ENCODE peak calls at places on chromosomes 12 and 14, in six cellular contexts. R, H, Z, G, X and A are unnamed samples.

GRCh38 chr12:102484017-102484731 is 3.8 kb upstream of the IGF1 start:
- DNase-seq in G (peak), R (peak), Z (peak), H (peak), X (peak), A (no peak)

GRCh38 chr12:114328292-114328691 is 77.7 kb downstream of the TBX5 start:
- DNase-seq in X (no peak), G (no peak), Z (no peak), R (no peak), H (no peak), A (no peak)

GRCh38 chr14:70858641-70859040 is 48.6 kb upstream of the PCNX1 start:
- DNase-seq in G (no peak), X (no peak), H (no peak), Z (no peak), R (no peak), A (no peak)

GRCh38 chr14:57632649-57633048 is 139.0 kb upstream of the CCDC198 start:
- DNase-seq in X (no peak), G (no peak), R (no peak), H (no peak), Z (no peak), A (no peak)

GRCh38 chr12:99722690-99723486 is 75.3 kb downstream of the GARIN6 start:
- DNase-seq in H (no peak), R (no peak), G (no peak), Z (no peak), X (no peak), A (no peak)

GRCh38 chr14:90439874-90440442 is 43.1 kb downstream of the CALM1 start:
- DNase-seq in R (no peak), H (no peak), G (no peak), Z (no peak), X (no peak), A (no peak)

GRCh38 chr14:57976701-57977100 is 110.8 kb upstream of the SLC35F4 start:
- DNase-seq in Z (no peak), H (no peak), G (no peak), R (no peak), X (no peak), A (no peak)

GRCh38 chr14:57389646-57390036 is 745 bp upstream of the NAA30 start:
- DNase-seq in H (no peak), X (no peak), Z (peak), G (no peak), R (no peak), A (no peak)

GRCh38 chr12:106380954-106381353 is 23.4 kb downstream of the POLR3B start:
- DNase-seq in X (no peak), G (no peak), R (no peak), Z (no peak), H (no peak), A (no peak)

GRCh38 chr12:41589878-41590277 is 401.8 kb downstream of the PDZRN4 start:
- DNase-seq in R (no peak), X (no peak), H (no peak), G (no peak), Z (no peak), A (no peak)

GRCh38 chr12:19369691-19370148 is 69.6 kb upstream of the AEBP2 start:
- DNase-seq in R (no peak), H (no peak), Z (no peak), X (peak), G (peak), A (peak)

GRCh38 chr14:64639340-64639821 is 64.8 kb upstream of the PLEKHG3 start:
- DNase-seq in Z (no peak), G (no peak), X (peak), R (no peak), H (no peak), A (no peak)

GRCh38 chr12:97650242-97650641 is 187.6 kb downstream of the RMST start:
- DNase-seq in G (no peak), R (no peak), H (no peak), X (no peak), Z (no peak), A (no peak)

GRCh38 chr12:509494-509893 is 49.8 kb downstream of the B4GALNT3 start:
- DNase-seq in G (no peak), Z (peak), R (no peak), X (peak), H (no peak), A (no peak)

GRCh38 chr12:31876568-31877424 is 82.4 kb upstream of the RESF1 start:
- DNase-seq in X (no peak), R (no peak), G (no peak), Z (peak), H (no peak), A (no peak)

GRCh38 chr12:116556964-116557706 is 2.0 kb upstream of the MAP1LC3B2 start:
- DNase-seq in X (no peak), Z (no peak), G (no peak), H (no peak), R (no peak), A (no peak)

GRCh38 chr12:26564391-26564790 is 268.6 kb downstream of the ITPR2 start:
- DNase-seq in Z (no peak), G (no peak), R (no peak), H (no peak), X (peak), A (no peak)

GRCh38 chr12:90013409-90013808 is 304.8 kb upstream of the ATP2B1 start:
- DNase-seq in G (no peak), Z (peak), H (no peak), X (no peak), R (no peak), A (no peak)
- TF ChIP-seq CTCF in G (no peak), Z (peak), H (no peak), X (peak), R (peak), A (peak)

GRCh38 chr14:97100306-97100705 is 303.1 kb downstream of the VRK1 start:
- DNase-seq in G (no peak), H (no peak), X (no peak), Z (no peak), R (no peak), A (no peak)
- H3K27ac ChIP-seq in G (no peak), H (no peak), X (no peak), Z (no peak), R (no peak), A (no peak)

DNA sequence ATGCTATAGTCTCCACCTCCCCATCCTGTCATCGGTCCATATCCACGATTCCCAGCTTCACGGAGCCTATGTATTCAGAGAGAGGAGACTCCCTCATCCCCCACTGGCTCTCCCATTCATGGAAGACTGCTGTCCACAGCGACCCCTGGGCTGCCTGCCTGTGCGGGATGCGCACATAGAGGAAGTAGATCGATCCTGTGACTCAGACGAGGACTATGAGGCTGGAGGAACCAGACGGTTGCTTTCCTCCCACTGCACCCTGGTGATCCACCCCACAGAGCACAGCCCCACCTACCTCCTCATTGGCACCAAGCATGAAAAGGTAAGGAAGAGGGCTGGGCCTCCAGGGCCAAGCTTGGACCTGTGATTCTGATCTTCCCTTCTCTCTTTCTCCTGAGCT is 24.4 kb downstream of the PIGH start:
- DNase-seq in R (no peak), H (no peak), Z (no peak), X (peak), G (peak), A (no peak)
- TF ChIP-seq CTCF in R (no peak), H (no peak), Z (no peak), X (no peak), G (no peak), A (no peak)

GRCh38 chr12:56086096-56086495 is 6.1 kb downstream of the ERBB3 start:
- DNase-seq in G (no peak), Z (no peak), H (no peak), R (no peak), X (no peak), A (no peak)

GRCh38 chr12:56087220-56087619 is 7.3 kb downstream of the ERBB3 start:
- DNase-seq in H (no peak), X (no peak), R (no peak), Z (no peak), G (no peak), A (no peak)

GRCh38 chr12:56082967-56083366 is 3.0 kb downstream of the ERBB3 start:
- DNase-seq in G (no peak), Z (no peak), X (no peak), H (no peak), R (no peak), A (no peak)

GRCh38 chr12:56086608-56087007 is 6.6 kb downstream of the ERBB3 start:
- DNase-seq in G (no peak), Z (no peak), H (no peak), R (no peak), X (no peak), A (no peak)

GRCh38 chr12:56084958-56085543 is 5.1 kb downstream of the ERBB3 start:
- DNase-seq in H (no peak), G (no peak), X (no peak), Z (peak), R (no peak), A (no peak)
- H3K27ac ChIP-seq in H (no peak), G (no peak), X (no peak), Z (no peak), R (no peak), A (no peak)

GRCh38 chr12:100827901-100828520 is 33.4 kb downstream of the ANO4 start:
- DNase-seq in R (peak), X (no peak), H (no peak), G (no peak), Z (peak), A (no peak)
- TF ChIP-seq CTCF in R (peak), X (peak), H (peak), G (peak), Z (peak), A (peak)